ENCODE peak calls at places on chromosomes 3 and 15, in five cellular contexts. I is fibroblast of the conjunctiva, G is H54, K is globus pallidus, T is nucleus accumbens. Z is an unnamed sample.

GRCh38 chr15:77811270-77811669 is 178.6 kb upstream of the LINGO1 start:
- DNase-seq in I (no peak), G (no peak), K (no peak), T (no peak), Z (no peak)

GRCh38 chr3:100603449-100603848 is 6.0 kb upstream of the ADGRG7 start:
- DNase-seq in I (peak), G (no peak), K (no peak), T (no peak), Z (no peak)

GRCh38 chr3:159852821-159853505 is 135.7 kb upstream of the IL12A start:
- DNase-seq in I (no peak), G (peak), K (peak), T (peak), Z (peak)

GRCh38 chr3:71541313-71541712 is 42.2 kb downstream of the FOXP1 start:
- DNase-seq in I (no peak), G (no peak), K (no peak), T (no peak), Z (no peak)

GRCh38 chr3:135531996-135532395 is 433.5 kb upstream of the PPP2R3A start:
- DNase-seq in I (no peak), G (no peak), K (no peak), T (no peak), Z (no peak)

GRCh38 chr3:65146149-65146548 is 458.3 kb upstream of the ADAMTS9 start:
- DNase-seq in I (no peak), G (no peak), K (no peak), T (no peak), Z (no peak)

GRCh38 chr3:108118038-108118727 is 27.4 kb upstream of the CD47 start:
- DNase-seq in I (no peak), G (no peak), K (no peak), T (peak), Z (no peak)

GRCh38 chr3:101571028-101571895 is 2.7 kb upstream of the PCNP start:
- DNase-seq in I (no peak), G (no peak), K (no peak), T (no peak), Z (no peak)

GRCh38 chr3:10309736-10310135 is 11.2 kb downstream of the SEC13 start:
- DNase-seq in I (no peak), G (no peak), K (no peak), T (no peak), Z (no peak)

GRCh38 chr3:195118671-195119070 is 152.3 kb downstream of the XXYLT1 start:
- DNase-seq in I (no peak), G (no peak), K (no peak), T (no peak), Z (no peak)

GRCh38 chr3:142857056-142857455 is 31.8 kb downstream of the PCOLCE2 start:
- DNase-seq in I (no peak), G (peak), K (no peak), T (no peak), Z (peak)

GRCh38 chr3:175386630-175387029 is 527.5 kb downstream of the NAALADL2 start:
- DNase-seq in I (no peak), G (peak), K (peak), T (no peak), Z (no peak)

GRCh38 chr15:59543721-59544547 is 67.6 kb upstream of the GCNT3 start:
- DNase-seq in I (no peak), G (no peak), K (no peak), T (no peak), Z (no peak)

GRCh38 chr3:174436367-174436766 is 422.8 kb upstream of the NAALADL2 start:
- DNase-seq in I (no peak), G (no peak), K (no peak), T (no peak), Z (no peak)

GRCh38 chr15:92803852-92804609 is 96.1 kb upstream of the CHD2 start:
- DNase-seq in I (peak), G (no peak), K (peak), T (peak), Z (peak)

GRCh38 chr3:71045917-71046282 is 537.6 kb downstream of the FOXP1 start:
- DNase-seq in I (no peak), G (no peak), K (no peak), T (no peak), Z (no peak)

GRCh38 chr3:62110801-62111200 is 262.5 kb downstream of the FEZF2 start:
- DNase-seq in I (no peak), G (no peak), K (no peak), T (no peak), Z (no peak)

GRCh38 chr15:76321602-76322001 is 10.3 kb upstream of the ETFA start:
- DNase-seq in I (no peak), G (no peak), K (no peak), T (no peak), Z (no peak)

GRCh38 chr3:156059950-156060501 is 60.4 kb upstream of the KCNAB1 start:
- DNase-seq in I (no peak), G (no peak), K (no peak), T (no peak), Z (no peak)

GRCh38 chr15:85764649-85765277 is 30.0 kb downstream of the KLHL25 start:
- DNase-seq in I (peak), G (no peak), K (no peak), T (no peak), Z (no peak)

GRCh38 chr3:123949606-123950005 is 11.4 kb downstream of the CCDC14 start:
- DNase-seq in I (no peak), G (no peak), K (no peak), T (no peak), Z (no peak)

GRCh38 chr15:45714501-45715488 is 80.0 kb downstream of the SQOR start:
- DNase-seq in I (peak), G (no peak), K (peak), T (peak), Z (peak)

GRCh38 chr3:173584834-173585831 is 187.6 kb downstream of the NLGN1 start:
- DNase-seq in I (peak), G (peak), K (peak), T (peak), Z (peak)

GRCh38 chr3:154842546-154842945 is 237.6 kb upstream of the MME start:
- DNase-seq in I (peak), G (no peak), K (no peak), T (no peak), Z (no peak)

GRCh38 chr15:73051402-73051810 is 857 bp upstream of the NEO1 start:
- DNase-seq in I (no peak), G (no peak), K (peak), T (peak), Z (peak)

GRCh38 chr3:36477655-36478054 is 97.4 kb downstream of the STAC start:
- DNase-seq in I (no peak), G (no peak), K (no peak), T (no peak), Z (no peak)

GRCh38 chr3:95277614-95278013 is 1214.8 kb downstream of the NSUN3 start:
- DNase-seq in I (no peak), G (no peak), K (no peak), T (no peak), Z (peak)

GRCh38 chr15:78272776-78273175 is 8.4 kb downstream of the DNAJA4 start:
- DNase-seq in I (no peak), G (no peak), K (no peak), T (no peak), Z (no peak)

GRCh38 chr15:44069489-44069888 is 125.6 kb downstream of the FRMD5 start:
- DNase-seq in I (no peak), G (no peak), K (no peak), T (no peak), Z (no peak)

GRCh38 chr3:30527186-30527585 is 79.2 kb upstream of the TGFBR2 start:
- DNase-seq in I (no peak), G (no peak), K (no peak), T (no peak), Z (no peak)

GRCh38 chr3:43014216-43014615 is 35.1 kb downstream of the GASK1A start:
- DNase-seq in I (no peak), G (no peak), K (no peak), T (no peak), Z (no peak)

GRCh38 chr3:88013592-88013991 is 45.2 kb downstream of the CGGBP1 start:
- DNase-seq in I (no peak), G (no peak), K (no peak), T (no peak), Z (no peak)

GRCh38 chr3:43062556-43063040 is 43.3 kb downstream of the POMGNT2 start:
- DNase-seq in I (no peak), G (no peak), K (no peak), T (no peak), Z (no peak)

GRCh38 chr3:172065967-172066762 is 26.8 kb downstream of the FNDC3B start:
- DNase-seq in I (no peak), G (no peak), K (no peak), T (no peak), Z (no peak)

Z was measured in G401.